ENCODE peak calls at places on chromosomes 1 and 21, in nine cellular contexts. M, G, Y, L, I, T, A, P and W are unnamed samples.

GRCh38 chr21:35575280-35575915 is 484.9 kb downstream of the SETD4 start:
- DNase-seq in M (peak), T (peak), Y (no peak), P (no peak), L (no peak), I (no peak), G (peak), A (no peak), W (peak)

GRCh38 chr1:37792943-37793686 is 532 bp upstream of the MANEAL start:
- DNase-seq in T (no peak), I (no peak), G (no peak), M (no peak), A (no peak), Y (no peak), P (no peak), L (no peak), W (no peak)

GRCh38 chr1:41646186-41646585 is 161.7 kb upstream of the EDN2 start:
- DNase-seq in P (no peak), T (no peak), M (no peak), A (no peak), Y (no peak), G (no peak), I (no peak), L (no peak), W (no peak)

GRCh38 chr1:37456614-37457013 is 17.8 kb upstream of the ZC3H12A start:
- DNase-seq in M (no peak), T (no peak), Y (no peak), G (no peak), A (no peak), P (no peak), L (no peak), I (no peak), W (no peak)

GRCh38 chr1:89994231-89994804 is 592 bp upstream of the ZNF326 start:
- DNase-seq in Y (no peak), M (no peak), P (no peak), G (no peak), T (no peak), L (no peak), I (no peak), A (no peak), W (no peak)

GRCh38 chr1:147496571-147496970 is 44.7 kb upstream of the BCL9 start:
- DNase-seq in Y (no peak), A (peak), G (peak), M (peak), I (no peak), L (peak), P (no peak), T (peak), W (no peak)

GRCh38 chr1:25806418-25806817 is 6.4 kb downstream of the SELENON start:
- DNase-seq in G (peak), Y (no peak), M (peak), I (no peak), T (no peak), L (peak), A (no peak), P (no peak), W (no peak)

GRCh38 chr1:17596651-17597509 is 57.4 kb downstream of the ARHGEF10L start:
- DNase-seq in A (no peak), T (no peak), L (no peak), P (no peak), M (no peak), I (no peak), G (no peak), Y (no peak), W (no peak)

GRCh38 chr1:63718464-63719075 is 55.2 kb upstream of the ROR1 start:
- DNase-seq in M (no peak), L (no peak), Y (no peak), G (no peak), I (no peak), P (no peak), A (no peak), T (no peak), W (no peak)

GRCh38 chr1:37995773-37996379 is 6.1 kb upstream of the SF3A3 start:
- DNase-seq in P (no peak), Y (no peak), I (no peak), T (peak), A (peak), G (peak), M (peak), L (peak), W (no peak)

GRCh38 chr1:235758931-235759330 is 107.8 kb downstream of the LYST start:
- DNase-seq in T (no peak), I (no peak), L (peak), P (no peak), M (peak), A (no peak), G (no peak), Y (no peak), W (no peak)

GRCh38 chr1:145827966-145828365 is 4.0 kb downstream of the POLR3C start:
- DNase-seq in A (no peak), L (no peak), Y (no peak), M (no peak), I (no peak), P (no peak), T (no peak), G (no peak), W (no peak)

GRCh38 chr1:234781241-234782056 is 171.5 kb upstream of the IRF2BP2 start:
- DNase-seq in I (no peak), Y (no peak), L (no peak), P (no peak), G (no peak), A (no peak), T (no peak), M (no peak), W (no peak)

GRCh38 chr1:167726038-167726437 is 4.3 kb downstream of the MPZL1 start:
- DNase-seq in I (no peak), Y (no peak), M (no peak), T (no peak), P (no peak), A (no peak), L (no peak), G (no peak), W (no peak)

GRCh38 chr1:235090406-235091069 is 38.1 kb downstream of the TOMM20 start:
- DNase-seq in Y (no peak), T (no peak), P (no peak), L (peak), I (no peak), A (no peak), M (peak), G (no peak), W (no peak)

GRCh38 chr1:191134796-191135195 is 657.1 kb upstream of the BRINP3 start:
- DNase-seq in P (no peak), A (no peak), G (no peak), M (peak), Y (no peak), L (peak), I (no peak), T (no peak), W (no peak)

GRCh38 chr1:229786974-229787610 is 161.0 kb downstream of the URB2 start:
- DNase-seq in M (peak), I (no peak), T (no peak), P (no peak), L (peak), A (no peak), G (no peak), Y (no peak), W (no peak)

GRCh38 chr1:229782469-229782868 is 156.4 kb downstream of the URB2 start:
- DNase-seq in I (no peak), Y (no peak), T (no peak), M (no peak), P (no peak), L (no peak), A (no peak), G (no peak), W (no peak)

GRCh38 chr1:229784834-229785233 is 158.8 kb downstream of the URB2 start:
- DNase-seq in P (no peak), L (no peak), M (no peak), I (no peak), A (no peak), T (no peak), Y (no peak), G (no peak), W (no peak)

DNA sequence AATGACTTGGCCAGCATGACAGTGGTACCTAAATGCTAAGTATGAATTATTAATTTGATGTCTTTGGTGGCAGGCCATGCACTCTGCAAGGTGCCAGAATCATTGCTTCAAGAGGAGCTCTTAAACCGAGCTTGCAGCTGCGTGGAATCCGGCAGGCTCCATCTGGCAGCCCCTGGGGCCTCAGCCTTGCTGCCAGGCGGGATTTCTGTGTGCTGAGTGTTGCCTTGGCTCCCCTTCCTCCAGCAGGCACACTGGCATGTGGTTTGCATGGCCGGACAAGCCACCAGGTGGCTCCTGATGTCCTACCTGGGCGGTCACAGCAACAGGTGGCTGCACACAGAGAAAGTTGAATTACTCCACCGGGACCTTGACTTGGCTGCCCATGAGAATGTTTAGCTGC is 155.4 kb downstream of the URB2 start:
- DNase-seq in T (no peak), A (peak), G (no peak), Y (no peak), L (no peak), P (peak), M (no peak), I (no peak), W (no peak)
- TF ChIP-seq CTCF in T (no peak), A (no peak), G (no peak), Y (no peak), L (no peak), P (peak), M (no peak), I (no peak), W (no peak)

DNA sequence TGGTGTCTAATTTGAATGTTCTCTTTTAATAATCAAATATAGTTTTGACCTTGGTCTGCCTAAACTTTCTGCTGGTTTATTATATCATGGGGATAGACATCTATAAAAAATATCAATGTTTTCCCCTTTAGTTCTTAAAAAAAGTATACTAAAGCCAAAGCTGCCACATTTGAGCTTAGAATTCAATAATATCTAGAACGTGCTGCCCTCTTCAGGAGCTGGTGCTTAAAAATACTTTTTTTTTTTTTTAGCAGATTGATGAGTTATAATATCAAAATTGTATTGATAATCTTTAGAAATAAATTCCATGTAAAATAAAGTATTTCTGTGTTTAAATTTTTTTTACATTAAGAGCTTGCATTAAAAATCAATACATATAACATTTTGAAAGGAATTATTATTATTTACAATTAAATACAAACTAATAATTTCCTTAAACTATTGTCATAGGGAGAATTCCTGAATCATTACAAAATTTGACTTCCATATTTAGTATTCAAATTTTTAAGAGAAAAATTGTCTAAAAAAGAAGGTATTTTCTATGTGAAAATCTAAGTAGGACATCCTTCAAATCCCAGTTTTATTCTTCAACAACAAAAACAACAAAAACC is 40.1 kb upstream of the ADGRL2 start:
- DNase-seq in G (peak), Y (no peak), I (no peak), A (no peak), M (peak), P (no peak), L (peak), T (peak), W (no peak)
- TF ChIP-seq CTCF in G (peak), Y (peak), I (no peak), A (no peak), M (peak), P (peak), L (peak), T (peak), W (peak)

DNA sequence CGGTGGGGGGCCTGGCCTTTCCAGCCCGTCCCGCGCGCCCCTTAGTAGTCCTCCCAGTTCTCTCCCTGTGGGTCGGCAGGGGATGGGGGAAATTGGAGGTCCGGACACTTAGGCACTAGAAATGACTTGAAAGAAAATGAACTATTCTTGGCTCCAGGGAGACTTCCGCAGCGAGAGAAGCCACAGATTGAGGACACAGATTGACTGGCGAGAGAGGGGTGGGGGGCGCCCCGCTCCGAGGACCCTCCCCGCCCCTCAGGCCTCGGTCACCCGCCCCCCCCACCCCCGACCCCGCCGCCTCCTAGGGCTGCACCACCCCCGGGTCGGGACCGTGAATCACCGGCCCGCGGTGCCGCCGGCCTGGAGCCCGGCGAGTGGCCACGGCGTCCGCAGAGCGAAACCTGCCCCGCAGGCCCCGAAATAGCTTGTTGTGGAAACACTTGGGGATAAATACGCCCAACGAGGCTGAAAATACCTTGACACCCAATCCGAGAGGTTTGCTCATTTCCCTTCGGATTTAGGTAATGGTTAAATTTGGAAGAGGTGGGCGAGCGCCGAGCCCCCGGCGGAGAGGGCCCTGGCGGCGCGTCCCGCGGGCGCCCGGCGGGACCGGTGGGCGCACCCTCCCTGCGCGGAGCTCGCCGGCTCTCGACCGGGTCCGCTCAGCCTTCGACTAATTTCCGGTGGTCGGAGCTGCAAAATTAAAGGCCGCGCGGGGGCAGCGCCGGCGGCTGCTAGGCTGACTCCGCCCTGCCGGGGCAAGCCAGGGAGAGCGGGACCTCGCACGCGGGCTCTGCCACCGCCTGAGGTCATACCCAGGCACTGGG is at the start of gene GFI1:
- DNase-seq in P (no peak), G (peak), I (peak), A (peak), T (no peak), M (peak), Y (peak), L (peak), W (no peak)
- TF ChIP-seq CTCF in P (no peak), G (no peak), I (no peak), A (no peak), T (no peak), M (no peak), Y (no peak), L (no peak), W (no peak)

GRCh38 chr1:165893507-165893906 is 66.1 kb downstream of the UCK2 start:
- DNase-seq in I (no peak), T (no peak), Y (no peak), M (no peak), L (no peak), G (no peak), A (no peak), P (no peak), W (no peak)
- TF ChIP-seq CTCF in I (no peak), T (no peak), Y (no peak), M (no peak), L (no peak), G (no peak), A (no peak), P (no peak), W (no peak)

GRCh38 chr21:37095821-37096220 is 22.8 kb downstream of the TTC3 start:
- DNase-seq in A (no peak), T (no peak), I (no peak), G (no peak), M (no peak), Y (no peak), P (no peak), L (no peak), W (no peak)

GRCh38 chr21:37106998-37107397 is 33.9 kb downstream of the TTC3 start:
- DNase-seq in P (no peak), A (no peak), G (no peak), M (no peak), I (no peak), T (no peak), L (no peak), Y (no peak), W (no peak)

GRCh38 chr21:37098756-37099155 is 25.7 kb downstream of the TTC3 start:
- DNase-seq in M (no peak), G (no peak), Y (no peak), I (no peak), T (no peak), L (no peak), A (no peak), P (no peak), W (no peak)

GRCh38 chr21:37101384-37101783 is 28.3 kb downstream of the TTC3 start:
- DNase-seq in Y (no peak), M (peak), G (peak), T (peak), L (no peak), I (no peak), P (no peak), A (no peak), W (no peak)
- TF ChIP-seq CTCF in Y (no peak), M (no peak), G (no peak), T (no peak), L (no peak), I (no peak), P (no peak), A (no peak), W (no peak)

GRCh38 chr1:52552236-52552504 is 722 bp downstream of the TUT4 start:
- DNase-seq in I (peak), T (peak), L (peak), A (peak), Y (peak), P (peak), G (peak), M (peak), W (no peak)

GRCh38 chr1:52554756-52555155 is 1.9 kb upstream of the TUT4 start:
- DNase-seq in M (peak), Y (no peak), G (no peak), L (no peak), T (peak), P (no peak), A (no peak), I (no peak), W (no peak)

GRCh38 chr1:52552505-52553371 is at the start of gene TUT4:
- DNase-seq in L (peak), A (peak), M (peak), I (peak), Y (peak), P (peak), T (peak), G (peak), W (no peak)

GRCh38 chr1:52554267-52554640 is 1.4 kb upstream of the TUT4 start:
- DNase-seq in M (no peak), A (no peak), Y (no peak), L (no peak), I (no peak), T (no peak), P (no peak), G (peak), W (no peak)

GRCh38 chr1:52553372-52554266 is 727 bp upstream of the TUT4 start:
- DNase-seq in M (peak), L (peak), P (peak), I (peak), Y (peak), T (peak), A (peak), G (peak), W (no peak)
- TF ChIP-seq CTCF in M (no peak), L (no peak), P (no peak), I (no peak), Y (no peak), T (no peak), A (no peak), G (no peak), W (peak)